ENCODE peak calls at places on chromosomes 11 and 22, in four cellular contexts. D, F, V and P are unnamed samples.

GRCh38 chr11:8442301-8442700 is 151.7 kb downstream of the STK33 start:
- DNase-seq in D (no peak), F (no peak), V (no peak), P (no peak)

GRCh38 chr11:117725048-117725734 is 71.8 kb downstream of the DSCAML1 start:
- DNase-seq in D (no peak), F (no peak), V (no peak), P (no peak)

GRCh38 chr22:32708835-32709234 is 92.7 kb upstream of the TIMP3 start:
- DNase-seq in D (no peak), F (no peak), V (peak), P (no peak)

GRCh38 chr11:57368106-57368826 is 12.7 kb downstream of the PRG3 start:
- DNase-seq in D (peak), F (no peak), V (no peak), P (no peak)

GRCh38 chr22:17359501-17359900 is 9.8 kb upstream of the CECR2 start:
- DNase-seq in D (no peak), F (no peak), V (no peak), P (no peak)

GRCh38 chr11:134654161-134654915 is 242.3 kb upstream of the B3GAT1 start:
- DNase-seq in D (no peak), F (no peak), V (no peak), P (no peak)

GRCh38 chr11:123122341-123122740 is 60.4 kb upstream of the HSPA8 start:
- DNase-seq in D (peak), F (peak), V (peak), P (no peak)

GRCh38 chr11:134125507-134125906 is 56.6 kb downstream of the JAM3 start:
- DNase-seq in D (no peak), F (peak), V (no peak), P (no peak)

GRCh38 chr22:39263626-39264025 is 18.8 kb upstream of the PDGFB start:
- DNase-seq in D (no peak), F (no peak), V (no peak), P (no peak)

GRCh38 chr11:64356498-64357411 is 2.2 kb upstream of the RPS6KA4 start:
- DNase-seq in D (peak), F (peak), V (no peak), P (no peak)